ENCODE peak calls at places on chromosome 22, in nine cellular contexts. U is CD4-positive, alpha-beta memory T cell; T is colonic mucosa; S is activated naive CD4-positive, alpha-beta T cell; P is ACHN; V is NCI-H774; N is islet precursor cell; E is HFFc6; Y is endothelial cell of umbilical vein. G is an unnamed sample.
A peak's percentile ranks its signal among the peaks of the same experiment; 100 is the strongest.

GRCh38 chr22:40491990-40492631 is 121.7 kb downstream of the SGSM3 start:
- DNase-seq in U (peak; percentile 18), T (no peak), S (no peak), P (no peak), V (no peak), N (no peak), E (no peak), Y (no peak), G (no peak)

GRCh38 chr22:46147061-46147460 is 3.3 kb upstream of the PPARA start:
- DNase-seq in U (no peak), T (no peak), S (no peak), P (no peak), V (no peak), N (no peak), E (no peak), Y (no peak), G (no peak)

GRCh38 chr22:31106001-31106571 is 1.3 kb downstream of the SELENOM start:
- DNase-seq in U (no peak), T (peak; percentile 40), S (no peak), P (no peak), V (no peak), N (no peak), E (peak; percentile 40), Y (no peak), G (no peak)

GRCh38 chr22:40415531-40416266 is 45.3 kb downstream of the SGSM3 start:
- DNase-seq in U (no peak), T (no peak), S (no peak), P (no peak), V (no peak), N (no peak), E (no peak), Y (peak; percentile 25), G (no peak)

GRCh38 chr22:46564084-46564714 is 26.8 kb upstream of the CELSR1 start:
- DNase-seq in U (no peak), T (peak; percentile 65), S (no peak), P (no peak), V (no peak), N (no peak), E (no peak), Y (no peak), G (peak; percentile 66)

GRCh38 chr22:42863349-42863911 is 6.4 kb upstream of the ARFGAP3 start:
- DNase-seq in U (no peak), T (no peak), S (no peak), P (peak; percentile 14), V (no peak), N (no peak), E (peak; percentile 87), Y (peak; percentile 19), G (no peak)

GRCh38 chr22:35605787-35606492 is 11.2 kb downstream of the MB start:
- DNase-seq in U (no peak), T (no peak), S (no peak), P (no peak), V (no peak), N (no peak), E (no peak), Y (no peak), G (no peak)

GRCh38 chr22:23781533-23781932 is 5.2 kb upstream of the SMARCB1 start:
- DNase-seq in U (no peak), T (no peak), S (no peak), P (peak; percentile 35), V (no peak), N (peak; percentile 76), E (peak; percentile 79), Y (no peak), G (no peak)

GRCh38 chr22:39294571-39295468 is 24.6 kb downstream of the RPL3 start:
- DNase-seq in U (no peak), T (no peak), S (no peak), P (no peak), V (no peak), N (no peak), E (no peak), Y (no peak), G (no peak)

GRCh38 chr22:28955817-28956216 is 72.4 kb downstream of the ZNRF3 start:
- DNase-seq in U (peak; percentile 78), T (no peak), S (peak; percentile 13), P (no peak), V (no peak), N (no peak), E (no peak), Y (no peak), G (no peak)

GRCh38 chr22:47043835-47044721 is 281.6 kb downstream of the TBC1D22A start:
- DNase-seq in U (no peak), T (peak; percentile 86), S (no peak), P (no peak), V (peak; percentile 74), N (peak; percentile 69), E (no peak), Y (peak; percentile 36), G (peak; percentile 88)

GRCh38 chr22:44256085-44256484 is 56.7 kb downstream of the SHISAL1 start:
- DNase-seq in U (no peak), T (peak; percentile 7), S (no peak), P (no peak), V (no peak), N (peak; percentile 50), E (no peak), Y (no peak), G (no peak)

GRCh38 chr22:25475554-25476022 is 88.9 kb upstream of the GRK3 start:
- DNase-seq in U (no peak), T (no peak), S (no peak), P (peak; percentile 79), V (peak; percentile 7), N (no peak), E (no peak), Y (peak; percentile 89), G (no peak)

GRCh38 chr22:49522582-49523373 is 304.9 kb downstream of the BRD1 start:
- DNase-seq in U (no peak), T (no peak), S (no peak), P (no peak), V (no peak), N (no peak), E (no peak), Y (no peak), G (no peak)

G was measured in NCI-H526.